ENCODE peak calls at places on chromosome 15, in ten cellular contexts. C, Z, V, B, U, O, M, S, F and A are unnamed samples. For H3K27me3, the result is how much of the 10 kb centered on the place peaks cover.

GRCh38 chr15:74265046-74265639 is 29.0 kb downstream of the CCDC33 start:
- DNase-seq in V (no peak), U (no peak), S (peak), M (peak), C (no peak), Z (peak), B (peak), F (peak), O (no peak), A (no peak)

GRCh38 chr15:41775651-41776050 is 1.4 kb downstream of the MAPKBP1 start:
- DNase-seq in M (no peak), C (no peak), B (no peak), S (no peak), U (no peak), O (no peak), F (no peak), Z (no peak), V (no peak), A (no peak)

GRCh38 chr15:74988007-74988800 is 7.2 kb upstream of the SCAMP5 start:
- DNase-seq in U (no peak), O (peak), C (no peak), F (peak), S (peak), Z (peak), M (peak), V (no peak), B (peak), A (no peak)

GRCh38 chr15:69164807-69165636 is 4.6 kb downstream of the GLCE start:
- DNase-seq in U (no peak), F (no peak), O (no peak), V (no peak), M (no peak), Z (peak), C (no peak), B (peak), S (peak), A (peak)

GRCh38 chr15:38886315-38887163 is 321.9 kb upstream of the RASGRP1 start:
- DNase-seq in O (no peak), C (no peak), F (no peak), Z (peak), V (no peak), B (peak), M (no peak), U (no peak), S (peak), A (peak)

GRCh38 chr15:33547876-33548275 is 237.1 kb downstream of the RYR3 start:
- DNase-seq in M (peak), O (peak), U (no peak), Z (peak), B (peak), V (no peak), F (peak), C (peak), S (peak), A (peak)

GRCh38 chr15:67025719-67026118 is 39.7 kb upstream of the SMAD3 start:
- DNase-seq in S (peak), U (no peak), V (no peak), O (no peak), Z (peak), M (no peak), B (peak), C (peak), F (no peak), A (no peak)

GRCh38 chr15:31254431-31255175 is 72.0 kb upstream of the KLF13 start:
- DNase-seq in C (no peak), M (no peak), U (peak), F (no peak), V (no peak), S (peak), B (peak), Z (peak), O (no peak), A (no peak)

GRCh38 chr15:64521726-64522164 is 61.4 kb downstream of the ZNF609 start:
- DNase-seq in M (no peak), Z (peak), F (peak), C (no peak), U (no peak), V (peak), O (no peak), B (peak), S (peak), A (no peak)

GRCh38 chr15:87144775-87145174 is 1065.1 kb downstream of the AGBL1 start:
- DNase-seq in Z (peak), V (no peak), B (peak), C (no peak), F (no peak), U (no peak), S (peak), M (no peak), O (no peak), A (peak)

GRCh38 chr15:67082007-67082536 is 16.7 kb downstream of the SMAD3 start:
- DNase-seq in C (no peak), O (peak), F (no peak), M (no peak), B (peak), Z (no peak), V (no peak), U (no peak), S (no peak), A (no peak)

GRCh38 chr15:26971303-26972018 is 480 bp downstream of the GABRG3 start:
- DNase-seq in F (peak), O (no peak), C (no peak), B (no peak), V (no peak), Z (no peak), U (no peak), M (no peak), S (no peak), A (no peak)

GRCh38 chr15:26972636-26973035 is 1.7 kb downstream of the GABRG3 start:
- DNase-seq in C (no peak), M (no peak), O (no peak), U (no peak), V (no peak), S (no peak), F (no peak), Z (no peak), B (no peak), A (no peak)

GRCh38 chr15:26970712-26971210 is at the start of gene GABRG3:
- DNase-seq in F (peak), C (no peak), Z (no peak), U (no peak), V (no peak), B (peak), M (no peak), S (no peak), O (no peak), A (no peak)

DNA sequence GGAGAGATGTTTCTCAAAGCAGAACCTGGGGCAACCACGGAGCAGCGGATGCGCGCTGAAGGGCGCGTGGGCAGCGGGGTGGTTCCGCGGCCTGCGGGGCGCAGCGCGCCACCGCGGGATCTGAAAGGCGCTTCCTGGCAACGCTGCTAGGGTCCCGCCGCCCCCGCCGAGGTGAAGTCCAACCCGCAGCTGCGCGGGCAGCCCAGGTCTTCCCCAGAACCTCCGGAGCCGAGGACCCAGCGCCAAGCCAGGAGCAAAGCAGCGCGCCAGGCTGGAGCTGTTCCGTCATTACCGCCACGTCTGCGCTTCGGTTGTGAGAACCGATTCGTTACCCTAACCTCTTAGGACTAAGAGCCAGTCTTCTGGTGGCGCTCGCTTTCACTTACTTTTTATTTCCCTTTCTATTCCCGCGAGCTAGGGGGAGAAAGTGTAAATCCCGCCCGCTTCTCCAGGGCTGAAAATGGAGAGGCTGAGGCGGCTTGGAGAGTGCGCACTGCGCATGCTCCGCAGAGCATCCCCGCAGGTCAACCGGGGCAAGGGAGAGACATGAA is 3.2 kb upstream of the GABRG3 start:
- DNase-seq in B (no peak), F (peak), M (peak), C (no peak), Z (no peak), S (peak), O (no peak), V (no peak), U (no peak), A (no peak)
- H3K27me3 ChIP-seq in B (under half), F (half or more), M (under half), C (under half), Z (under half), S (under half), O (under half), V (half or more), U (under half), A (under half)

GRCh38 chr15:29278436-29279099 is 8.9 kb upstream of the NSMCE3 start:
- DNase-seq in S (peak), C (peak), F (peak), B (peak), Z (peak), O (no peak), V (no peak), M (no peak), U (no peak), A (peak)
- H3K27me3 ChIP-seq in S (under half), C (under half), F (under half), B (under half), Z (under half), O (under half), V (under half), M (under half), U (under half), A (under half)

GRCh38 chr15:51751687-51752683 is 588 bp downstream of the TMOD2 start:
- DNase-seq in F (peak), M (no peak), C (no peak), V (peak), O (peak), S (peak), Z (peak), U (peak), B (peak), A (no peak)

GRCh38 chr15:51752918-51753317 is 1.5 kb downstream of the TMOD2 start:
- DNase-seq in U (no peak), F (no peak), B (no peak), Z (no peak), V (no peak), O (no peak), S (no peak), C (no peak), M (no peak), A (no peak)

GRCh38 chr15:51749307-51749706 is 2.1 kb upstream of the TMOD2 start:
- DNase-seq in B (no peak), O (no peak), S (no peak), M (no peak), Z (no peak), U (no peak), V (no peak), C (no peak), F (no peak), A (no peak)

GRCh38 chr15:51750186-51750585 is 1.2 kb upstream of the TMOD2 start:
- DNase-seq in Z (no peak), C (no peak), B (no peak), F (no peak), M (no peak), O (no peak), U (no peak), V (no peak), S (no peak), A (no peak)

GRCh38 chr15:51750942-51751686 is at the start of gene TMOD2:
- DNase-seq in V (peak), B (peak), F (peak), U (peak), M (no peak), S (peak), O (peak), C (no peak), Z (peak), A (no peak)
- H3K27me3 ChIP-seq in V (under half), B (under half), F (half or more), U (under half), M (under half), S (under half), O (under half), C (half or more), Z (under half), A (under half)

GRCh38 chr15:100919481-100920405 is 586 bp downstream of the LRRK1 start:
- DNase-seq in M (no peak), U (peak), Z (peak), V (no peak), O (peak), C (no peak), F (peak), B (peak), S (peak), A (no peak)
- H3K27me3 ChIP-seq in M (under half), U (under half), Z (under half), V (half or more), O (under half), C (under half), F (half or more), B (under half), S (under half), A (under half)

GRCh38 chr15:83285979-83286553 is 1.6 kb upstream of the BNC1 start:
- DNase-seq in C (peak), Z (peak), B (peak), M (no peak), U (no peak), F (no peak), O (no peak), V (no peak), S (peak), A (peak)
- H3K27me3 ChIP-seq in C (under half), Z (under half), B (under half), M (under half), U (half or more), F (under half), O (half or more), V (half or more), S (under half), A (under half)

DNA sequence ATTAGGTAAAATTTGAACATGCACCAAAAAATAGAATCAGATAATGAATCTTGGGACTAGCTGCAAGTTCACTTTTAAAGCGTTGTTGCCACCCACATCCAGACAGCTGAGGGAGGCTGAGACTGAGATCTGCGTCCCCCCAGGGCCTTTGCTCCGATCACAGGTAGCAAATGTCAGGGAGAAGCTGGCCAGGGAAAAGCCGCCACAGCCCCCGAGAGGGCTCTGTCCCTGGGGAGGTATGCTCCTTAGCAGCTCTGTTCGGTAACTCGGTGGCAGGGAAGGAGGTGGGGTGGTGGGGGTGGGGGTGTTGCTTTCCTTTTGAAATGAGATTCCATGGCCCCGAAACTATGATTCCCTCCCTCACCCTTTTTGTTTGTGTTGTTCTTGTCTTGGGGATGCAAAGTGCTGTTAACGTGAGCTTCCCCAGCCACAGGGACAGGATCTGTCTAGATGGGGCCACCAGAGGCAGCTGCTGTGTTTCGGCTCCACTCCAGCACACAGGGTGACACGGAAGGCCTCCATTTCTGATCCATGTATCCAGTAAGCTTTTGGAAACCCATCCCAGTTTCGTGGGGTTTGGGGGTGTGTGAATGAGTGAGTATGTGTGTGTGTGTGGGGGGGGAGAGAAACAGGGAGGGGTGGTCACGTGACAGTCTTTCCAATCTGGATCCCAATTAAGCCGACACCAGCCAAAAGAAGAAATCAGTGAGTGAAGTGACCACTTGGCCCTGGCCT is 1.1 kb upstream of the MINAR1 start:
- DNase-seq in U (no peak), B (no peak), O (no peak), Z (no peak), F (peak), M (no peak), S (no peak), V (no peak), C (no peak), A (no peak)
- H3K27me3 ChIP-seq in U (half or more), B (half or more), O (half or more), Z (under half), F (half or more), M (under half), S (under half), V (half or more), C (half or more), A (under half)

DNA sequence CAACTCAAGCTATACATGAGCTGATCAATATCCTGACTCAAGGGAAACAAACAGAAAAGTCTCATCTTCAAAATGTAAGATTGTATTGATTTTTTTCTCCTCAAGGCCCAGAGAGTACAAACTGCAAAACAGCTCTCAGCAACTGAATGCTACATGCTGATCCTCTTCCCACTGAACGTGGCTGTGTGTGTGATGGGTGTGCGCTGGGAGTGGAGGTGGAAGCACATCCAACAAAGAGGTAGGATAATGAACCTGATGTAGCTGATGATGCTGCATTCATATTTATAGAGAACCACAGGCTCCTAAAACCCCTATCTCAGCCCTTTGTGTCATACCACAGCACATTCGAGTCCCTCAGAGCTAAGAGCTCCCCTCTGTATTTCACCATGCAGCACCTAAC is 56.8 kb downstream of the GABRB3 start:
- DNase-seq in B (no peak), S (no peak), F (no peak), O (no peak), C (no peak), V (no peak), Z (no peak), U (no peak), M (no peak), A (no peak)
- H3K27me3 ChIP-seq in B (under half), S (under half), F (under half), O (under half), C (under half), V (half or more), Z (under half), U (under half), M (under half), A (under half)